ENCODE peak calls at places on chromosomes 12 and 14, in seven cellular contexts. D is right atrium auricular region; H is IMR-90; I is trophoblast cell; M is CD8-positive, alpha-beta T cell; X is A549; S is iPS DF 6.9. E is an unnamed sample.

GRCh38 chr12:1474059-1474537 is 120.3 kb downstream of the FBXL14 start:
- DNase-seq in H (peak; percentile 99), X (peak; percentile 30), M (no peak), S (no peak), I (peak; percentile 37), D (no peak), E (no peak)

GRCh38 chr12:117125275-117125613 is 26.0 kb upstream of the TESC start:
- DNase-seq in S (no peak), D (no peak), X (no peak), I (peak; percentile 30), H (peak; percentile 24), M (no peak), E (no peak)

GRCh38 chr12:89319111-89319510 is 33.2 kb downstream of the DUSP6 start:
- DNase-seq in H (no peak), X (no peak), D (no peak), S (no peak), M (no peak), I (no peak), E (no peak)

GRCh38 chr12:78406776-78407335 is 457.7 kb upstream of the SYT1 start:
- DNase-seq in M (no peak), H (peak; percentile 9), I (no peak), S (no peak), X (no peak), D (no peak), E (no peak)

GRCh38 chr14:32710351-32711102 is 228.2 kb upstream of the NPAS3 start:
- DNase-seq in H (peak; percentile 49), D (no peak), S (no peak), I (peak; percentile 99), X (no peak), M (no peak), E (no peak)

GRCh38 chr14:54711312-54711711 is 144.4 kb downstream of the SAMD4A start:
- DNase-seq in M (no peak), H (no peak), S (no peak), D (no peak), I (no peak), X (no peak), E (no peak)

GRCh38 chr12:131604859-131605258 is 106.0 kb upstream of the SFSWAP start:
- DNase-seq in S (no peak), M (no peak), D (no peak), X (no peak), I (no peak), H (no peak), E (no peak)

GRCh38 chr12:50642035-50642451 is 121.9 kb upstream of the ATF1 start:
- DNase-seq in I (no peak), X (peak; percentile 57), M (no peak), S (no peak), D (no peak), H (peak; percentile 89), E (no peak)

GRCh38 chr14:22733829-22734228 is 32.7 kb upstream of the OXA1L start:
- DNase-seq in H (no peak), X (no peak), I (peak; percentile 73), S (no peak), D (no peak), M (no peak), E (no peak)

GRCh38 chr12:90974286-90974685 is 19.3 kb upstream of the CCER1 start:
- DNase-seq in M (no peak), S (no peak), H (peak; percentile 72), D (no peak), I (no peak), X (peak; percentile 13), E (no peak)

GRCh38 chr14:56805201-56805991 is 4.9 kb downstream of the OTX2 start:
- DNase-seq in D (no peak), I (no peak), H (no peak), X (no peak), M (no peak), S (no peak), E (no peak)

GRCh38 chr12:51593539-51593938 is 2.5 kb downstream of the SCN8A start:
- DNase-seq in D (no peak), X (no peak), I (peak; percentile 55), M (peak; percentile 29), H (peak; percentile 79), S (no peak), E (no peak)

GRCh38 chr14:53153702-53154112 is 584 bp upstream of the DDHD1 start:
- DNase-seq in H (no peak), D (no peak), M (peak; percentile 22), X (no peak), I (no peak), S (no peak), E (no peak)

GRCh38 chr14:87108726-87109125 is 884.3 kb downstream of the GALC start:
- DNase-seq in S (no peak), X (no peak), D (no peak), H (peak; percentile 84), M (no peak), I (no peak), E (no peak)

DNA sequence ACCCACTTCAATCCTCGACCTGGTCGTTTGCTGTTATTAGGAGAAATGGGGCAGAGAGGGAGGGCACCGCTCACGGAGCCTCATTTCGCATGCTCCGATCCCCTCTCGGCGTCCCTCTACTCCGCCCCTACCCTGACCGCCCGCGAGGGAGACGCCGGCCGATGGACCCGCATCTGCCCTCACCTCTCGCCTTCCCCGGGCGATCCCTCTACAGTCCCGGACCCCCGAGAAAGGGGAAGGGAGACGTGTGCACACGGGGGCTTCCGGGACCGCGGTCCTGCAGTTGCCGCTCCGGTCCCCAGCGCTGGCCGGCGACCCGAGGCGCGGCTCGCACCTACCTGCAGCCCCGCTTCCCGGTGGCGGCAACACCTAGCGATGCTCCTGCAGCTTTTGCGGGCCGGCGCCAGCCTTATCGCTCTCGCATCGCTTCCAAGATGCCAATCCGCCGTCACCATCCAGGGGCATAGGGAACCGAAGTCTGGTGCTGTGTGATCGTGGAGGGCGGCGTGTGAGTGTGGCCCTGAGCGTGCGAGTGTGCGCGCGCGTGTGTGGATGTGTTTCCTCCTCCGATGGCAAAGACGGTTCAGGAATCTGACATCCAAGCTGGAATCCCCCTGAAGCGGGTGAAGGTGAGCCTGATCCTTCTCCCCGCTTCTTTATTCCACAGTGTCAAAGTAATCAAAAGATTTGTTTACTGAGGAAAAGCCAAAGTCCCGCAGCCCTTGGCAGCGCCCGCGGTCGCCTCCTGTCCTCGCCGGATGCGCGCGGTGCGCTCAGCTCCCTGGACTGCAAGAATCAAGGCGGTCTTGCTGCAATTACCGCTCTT is 69.1 kb upstream of the USP15 start:
- DNase-seq in D (no peak), M (no peak), S (no peak), I (peak; percentile 38), H (peak; percentile 23), X (no peak), E (no peak)
- H3K4me3 ChIP-seq in D (peak overlapping the region; percentile 38), M (peak overlapping the region; percentile 65), S (peak overlapping the region; percentile 60), I (peak overlapping the region; percentile 27), H (peak overlapping the region; percentile 2), X (no peak overlapping the region), E (peak overlapping the region; percentile 55)

DNA sequence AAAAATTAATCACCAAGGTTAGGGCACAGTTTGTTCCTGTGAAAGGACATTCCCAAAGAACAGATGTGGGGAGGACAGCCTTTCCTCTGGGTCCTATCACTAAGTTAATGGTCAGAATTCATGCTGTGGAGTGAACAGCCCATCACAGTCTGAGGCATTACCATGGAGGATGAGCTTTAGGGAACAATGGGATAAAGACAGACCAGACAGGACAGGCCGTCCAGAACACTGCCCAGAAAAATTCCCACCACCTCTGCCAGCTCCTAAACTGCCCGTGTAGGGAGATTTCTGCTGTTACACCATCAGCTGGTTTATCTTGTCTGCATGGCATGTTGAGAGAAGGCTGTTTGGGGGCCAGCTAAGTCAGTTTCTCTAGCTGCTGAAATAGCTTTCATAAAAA is 49.6 kb upstream of the IFNG-AS1 start:
- DNase-seq in M (no peak), I (no peak), S (no peak), H (no peak), D (no peak), X (no peak), E (no peak)
- H3K27ac ChIP-seq in M (no peak overlapping the region), I (no peak overlapping the region), S (no peak overlapping the region), H (no peak overlapping the region), D (peak overlapping the region; percentile 64), X (no peak overlapping the region), E (no peak overlapping the region)

DNA sequence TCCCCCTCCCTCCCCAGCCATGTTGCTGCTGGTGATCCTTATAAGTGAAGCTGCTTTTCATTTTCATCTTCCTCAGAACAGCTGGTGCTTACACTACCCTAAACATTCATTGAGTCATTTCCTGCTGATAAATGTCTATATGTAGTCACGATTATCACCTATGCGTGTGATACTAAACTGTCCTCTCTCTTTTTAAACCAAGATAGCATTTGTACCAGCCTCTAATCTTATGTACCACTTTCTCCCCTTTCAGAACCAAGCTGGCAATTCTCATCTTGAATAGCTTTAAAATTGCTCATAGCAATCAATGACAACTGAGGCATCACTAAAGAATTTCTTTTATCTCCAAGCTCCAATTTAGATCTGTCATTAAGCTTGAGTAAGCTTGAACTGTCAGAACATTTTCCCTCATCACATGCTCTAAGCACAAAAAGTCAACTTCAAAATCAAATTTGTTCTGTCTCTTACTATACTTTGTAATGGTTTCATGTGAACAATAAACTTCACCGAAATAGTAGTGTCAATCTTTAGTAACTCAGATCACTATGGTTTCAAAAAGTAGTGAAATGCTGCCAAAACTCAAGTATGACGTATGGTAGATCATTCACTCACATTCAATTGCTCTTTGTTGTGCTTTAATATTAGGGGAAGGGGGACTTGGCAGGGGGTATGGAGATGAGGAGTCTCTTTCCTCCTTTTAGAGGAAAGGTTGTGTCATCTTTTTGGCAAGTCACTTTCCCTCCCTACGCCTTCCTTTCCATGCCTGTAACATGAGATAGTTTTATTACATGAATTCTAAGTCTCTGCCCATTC is 178.1 kb upstream of the NOVA1 start:
- DNase-seq in D (no peak), S (no peak), X (peak; percentile 0), M (no peak), I (peak; percentile 4), H (peak; percentile 36), E (no peak)
- H3K4me3 ChIP-seq in D (no peak overlapping the region), S (no peak overlapping the region), X (no peak overlapping the region), M (no peak overlapping the region), I (no peak overlapping the region), H (no peak overlapping the region), E (no peak overlapping the region)

DNA sequence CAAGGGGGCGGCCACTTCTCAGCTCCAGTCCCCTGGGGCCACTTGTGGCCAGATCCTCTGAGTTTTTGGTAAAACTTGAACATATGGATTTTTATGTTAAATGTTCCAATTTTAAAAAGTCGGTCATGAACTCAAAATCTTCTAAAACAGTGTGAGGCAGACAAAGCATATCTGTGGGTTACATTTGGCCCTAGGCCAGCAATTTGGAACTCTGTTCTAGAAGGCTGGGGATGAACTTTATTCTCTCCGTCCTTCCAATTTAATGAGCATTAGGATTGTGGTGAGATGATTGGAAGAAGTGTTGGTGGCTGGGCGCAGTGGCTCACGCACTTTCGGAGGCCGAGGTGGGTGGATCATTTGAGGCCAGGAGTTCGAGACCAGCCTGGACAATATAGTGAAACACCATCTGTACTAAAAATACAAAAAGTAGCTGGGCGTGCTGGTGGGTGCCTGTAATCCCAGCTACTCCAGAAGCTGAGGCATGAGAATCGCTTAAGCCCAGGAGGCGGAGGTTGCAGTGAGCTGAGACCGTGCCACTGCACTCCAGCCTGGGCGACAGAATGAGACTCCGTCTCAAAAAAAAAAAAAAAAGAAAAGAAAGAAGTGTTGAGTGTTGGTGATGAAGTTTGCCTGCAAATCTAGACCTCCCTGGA is 3.1 kb upstream of the PPP1CC start:
- DNase-seq in X (no peak), D (no peak), S (no peak), H (no peak), I (no peak), M (no peak), E (no peak)
- H3K27ac ChIP-seq in X (peak overlapping the region; percentile 62), D (no peak overlapping the region), S (no peak overlapping the region), H (no peak overlapping the region), I (no peak overlapping the region), M (no peak overlapping the region), E (no peak overlapping the region)

GRCh38 chr12:9646794-9647622 is 22.5 kb upstream of the CLEC2D start:
- DNase-seq in X (peak; percentile 9), M (no peak), I (no peak), H (peak; percentile 56), D (no peak), S (no peak), E (no peak)
- H3K4me3 ChIP-seq in X (peak overlapping the region; percentile 74), M (peak overlapping the region; percentile 81), I (no peak overlapping the region), H (no peak overlapping the region), D (peak overlapping the region; percentile 73), S (peak overlapping the region; percentile 52), E (peak overlapping the region; percentile 92)

GRCh38 chr12:4024701-4025419 is 151.7 kb upstream of the PARP11 start:
- DNase-seq in S (peak; percentile 76), X (no peak), D (no peak), H (no peak), M (no peak), I (no peak), E (no peak)
- H3K27ac ChIP-seq in S (peak overlapping the region; percentile 85), X (no peak overlapping the region), D (no peak overlapping the region), H (no peak overlapping the region), M (no peak overlapping the region), I (peak overlapping the region; percentile 91), E (no peak overlapping the region)